ENCODE peak calls at places on chromosomes 4 and X, in eight cellular contexts. S is lower leg skin, P is tibial nerve, M is endothelial cell, R is progenitor cell of endocrine pancreas, F is Calu3, H is breast epithelium, I is H9. T is an unnamed sample.

GRCh38 chr4:12724520-12724919 is 759.6 kb downstream of the RAB28 start:
- DNase-seq in F (no peak), S (no peak), R (no peak), H (no peak), I (no peak), P (no peak), M (no peak), T (no peak)

GRCh38 chr4:101349346-101350064 is 2.2 kb upstream of the PPP3CA start:
- DNase-seq in M (no peak), H (peak; percentile 61), S (peak; percentile 49), F (no peak), I (no peak), P (peak; percentile 19), R (no peak), T (no peak)

GRCh38 chrX:119982145-119982544 is 38.6 kb upstream of the NKAP start:
- DNase-seq in F (no peak), H (no peak), R (no peak), I (no peak), M (no peak), S (no peak), P (no peak), T (no peak)

GRCh38 chr4:145773581-145774234 is 93.8 kb downstream of the C4orf51 start:
- DNase-seq in S (peak; percentile 25), R (no peak), P (no peak), F (no peak), H (no peak), I (no peak), M (no peak), T (no peak)

GRCh38 chr4:184293552-184293951 is 75.9 kb upstream of the ENPP6 start:
- DNase-seq in M (peak; percentile 30), S (no peak), R (no peak), P (no peak), I (no peak), F (peak; percentile 54), H (no peak), T (no peak)

GRCh38 chr4:160423879-160424451 is 1321.1 kb downstream of the RAPGEF2 start:
- DNase-seq in F (peak; percentile 9), R (no peak), S (no peak), M (no peak), I (no peak), H (no peak), P (no peak), T (no peak)

GRCh38 chr4:80538276-80538926 is 202.9 kb downstream of the CFAP299 start:
- DNase-seq in S (no peak), M (no peak), H (no peak), P (no peak), F (no peak), R (no peak), I (no peak), T (no peak)

GRCh38 chr4:132332932-132333722 is 816.0 kb upstream of the PCDH10 start:
- DNase-seq in I (no peak), F (no peak), R (no peak), M (no peak), S (no peak), H (no peak), P (no peak), T (no peak)

GRCh38 chr4:165953181-165953580 is 80.1 kb downstream of the TLL1 start:
- DNase-seq in I (no peak), R (no peak), H (no peak), P (no peak), F (no peak), M (no peak), S (no peak), T (no peak)

GRCh38 chr4:91058345-91058744 is 931.2 kb downstream of the CCSER1 start:
- DNase-seq in H (no peak), F (no peak), R (no peak), S (no peak), P (no peak), I (no peak), M (no peak), T (no peak)

GRCh38 chr4:38529189-38530115 is 134.5 kb upstream of the KLF3 start:
- DNase-seq in F (peak; percentile 65), M (peak; percentile 29), H (no peak), I (no peak), P (no peak), R (no peak), S (no peak), T (no peak)

GRCh38 chr4:172202480-172203076 is 389.4 kb downstream of the GALNTL6 start:
- DNase-seq in I (no peak), M (no peak), R (no peak), P (no peak), F (peak; percentile 2), S (no peak), H (no peak), T (peak; percentile 31)

GRCh38 chr4:100095729-100096595 is 94.3 kb downstream of the DDIT4L start:
- DNase-seq in P (peak; percentile 58), F (peak; percentile 32), I (peak; percentile 73), H (peak; percentile 57), S (peak; percentile 71), R (peak; percentile 16), M (peak; percentile 50), T (no peak)

GRCh38 chr4:17013382-17014006 is 115.0 kb upstream of the LDB2 start:
- DNase-seq in P (no peak), S (no peak), I (no peak), M (no peak), F (no peak), R (no peak), H (no peak), T (no peak)

GRCh38 chr4:39025552-39026085 is 6.6 kb downstream of the TMEM156 start:
- DNase-seq in M (no peak), I (no peak), P (no peak), R (no peak), H (no peak), S (no peak), F (no peak), T (no peak)

GRCh38 chr4:105179539-105180401 is 33.1 kb downstream of the TET2 start:
- DNase-seq in M (no peak), F (no peak), R (no peak), P (no peak), I (no peak), S (no peak), H (no peak), T (no peak)

GRCh38 chr4:2651998-2652397 is 104.1 kb downstream of the TNIP2 start:
- DNase-seq in S (no peak), I (no peak), P (no peak), M (no peak), R (no peak), F (no peak), H (no peak), T (no peak)

GRCh38 chrX:147911192-147912022 is at the start of gene FMR1:
- DNase-seq in H (peak; percentile 90), F (peak; percentile 94), S (peak; percentile 91), I (peak; percentile 88), R (peak; percentile 81), M (peak; percentile 83), P (peak; percentile 89), T (peak; percentile 71)

GRCh38 chrX:118448273-118448783 is 47.3 kb upstream of the DOCK11 start:
- DNase-seq in I (no peak), P (no peak), H (no peak), S (no peak), R (no peak), F (no peak), M (no peak), T (no peak)

GRCh38 chr4:139857021-139857420 is 191.4 kb downstream of the MGST2 start:
- DNase-seq in F (no peak), H (no peak), R (no peak), P (no peak), S (no peak), M (no peak), I (no peak), T (no peak)

GRCh38 chrX:76439188-76439587 is 11.7 kb downstream of the MAGEE1 start:
- DNase-seq in S (no peak), H (no peak), F (no peak), P (no peak), M (no peak), I (no peak), R (no peak), T (no peak)

GRCh38 chrX:103356897-103357296 is 591 bp downstream of the TCEAL9 start:
- DNase-seq in H (no peak), P (no peak), M (peak; percentile 15), I (no peak), R (no peak), S (no peak), F (no peak), T (no peak)

GRCh38 chr4:129138762-129139496 is 43.0 kb downstream of the C4orf33 start:
- DNase-seq in F (no peak), P (no peak), S (no peak), H (no peak), I (no peak), R (no peak), M (no peak), T (no peak)

DNA sequence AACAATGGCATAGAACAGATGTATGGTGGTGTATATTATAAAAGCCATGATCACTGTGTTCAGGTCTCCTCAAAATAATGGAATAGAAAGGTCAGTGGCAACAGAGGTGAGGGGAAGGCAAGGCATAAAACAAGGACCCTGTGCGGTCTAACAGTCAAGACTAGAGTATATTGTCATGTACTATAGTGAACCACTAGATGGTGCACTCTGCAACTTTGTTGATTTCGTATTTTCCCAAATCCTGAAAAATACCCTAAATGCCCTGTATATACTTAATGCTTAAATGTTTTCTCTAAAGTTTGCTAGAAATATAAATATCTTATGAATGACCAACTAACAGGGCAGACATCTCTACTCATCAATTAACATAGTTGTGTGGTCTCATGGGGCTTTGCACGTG is 453.0 kb downstream of the PCDH11X start:
- DNase-seq in H (no peak), R (no peak), I (no peak), P (no peak), S (no peak), M (peak; percentile 2), F (no peak), T (no peak)
- TF ChIP-seq CTCF in H (no peak), R (peak; percentile 70), I (peak; percentile 81), P (no peak), S (no peak), M (peak; percentile 42), F (no peak), T (peak; percentile 10)

GRCh38 chrX:132022115-132022862 is 813 bp upstream of the STK26 start:
- DNase-seq in F (no peak), H (no peak), P (no peak), I (no peak), M (no peak), R (no peak), S (no peak), T (no peak)
- TF ChIP-seq CTCF in F (peak; percentile 30), H (no peak), P (no peak), I (peak; percentile 52), M (no peak), R (peak; percentile 46), S (no peak), T (no peak)

GRCh38 chr4:131091896-131092295 is 1995.9 kb downstream of the C4orf33 start:
- DNase-seq in F (no peak), P (no peak), S (no peak), H (no peak), M (no peak), R (no peak), I (no peak), T (no peak)
- TF ChIP-seq CTCF in F (peak; percentile 11), P (no peak), S (no peak), H (no peak), M (no peak), R (peak; percentile 69), I (peak; percentile 71), T (peak; percentile 69)

GRCh38 chr4:6709230-6710114 is at the start of gene MRFAP1L1:
- DNase-seq in I (peak; percentile 97), M (peak; percentile 97), R (peak; percentile 94), F (peak; percentile 92), S (peak; percentile 96), H (peak; percentile 95), P (peak; percentile 96), T (peak; percentile 72)
- TF ChIP-seq CTCF in I (peak; percentile 36), M (no peak), R (peak; percentile 22), F (no peak), S (no peak), H (no peak), P (peak; percentile 15), T (no peak)

GRCh38 chr4:19689511-19689910 is 562.2 kb upstream of the SLIT2 start:
- DNase-seq in S (no peak), F (no peak), H (no peak), P (no peak), R (no peak), M (no peak), I (no peak), T (no peak)
- TF ChIP-seq CTCF in S (no peak), F (no peak), H (no peak), P (no peak), R (no peak), M (no peak), I (no peak), T (no peak)